ENCODE peak calls at places on chromosomes 2 and 18, in nine cellular contexts. One of them, this sample, is unnamed.

GRCh38 chr2:10721344-10722251 is at the start of gene ATP6V1C2:
- DNase-seq in hypothalamus: no peak
- DNase-seq in NCI-H1417: peak
- DNase-seq in hepatic stellate cell: no peak
- DNase-seq in fibroblast of the aortic adventitia: no peak
- DNase-seq in AG08396: peak
- DNase-seq in COR-L47: peak
- DNase-seq in lung microvascular endothelial cell: no peak
- DNase-seq in stimulated activated naive CD4-positive, alpha-beta T cell: no peak
- DNase-seq in this sample: peak

GRCh38 chr2:24586955-24587354 is 95.9 kb downstream of the NCOA1 start:
- DNase-seq in lung microvascular endothelial cell: no peak
- DNase-seq in NCI-H1417: no peak
- DNase-seq in hepatic stellate cell: no peak
- DNase-seq in stimulated activated naive CD4-positive, alpha-beta T cell: no peak
- DNase-seq in fibroblast of the aortic adventitia: peak
- DNase-seq in AG08396: no peak
- DNase-seq in COR-L47: no peak
- DNase-seq in hypothalamus: no peak
- DNase-seq in this sample: no peak

GRCh38 chr18:60372141-60372540 is 434 bp downstream of the MC4R start:
- DNase-seq in hypothalamus: no peak
- DNase-seq in AG08396: no peak
- DNase-seq in fibroblast of the aortic adventitia: no peak
- DNase-seq in NCI-H1417: no peak
- DNase-seq in lung microvascular endothelial cell: no peak
- DNase-seq in COR-L47: no peak
- DNase-seq in hepatic stellate cell: no peak
- DNase-seq in stimulated activated naive CD4-positive, alpha-beta T cell: no peak
- DNase-seq in this sample: no peak

GRCh38 chr18:21112543-21113105 is 1.0 kb upstream of the ROCK1 start:
- DNase-seq in hypothalamus: no peak
- DNase-seq in AG08396: no peak
- DNase-seq in fibroblast of the aortic adventitia: peak
- DNase-seq in lung microvascular endothelial cell: peak
- DNase-seq in NCI-H1417: peak
- DNase-seq in COR-L47: no peak
- DNase-seq in hepatic stellate cell: peak
- DNase-seq in stimulated activated naive CD4-positive, alpha-beta T cell: no peak
- DNase-seq in this sample: no peak

GRCh38 chr18:48848641-48849143 is 102.1 kb downstream of the SMAD7 start:
- DNase-seq in hepatic stellate cell: no peak
- DNase-seq in AG08396: no peak
- DNase-seq in lung microvascular endothelial cell: peak
- DNase-seq in stimulated activated naive CD4-positive, alpha-beta T cell: no peak
- DNase-seq in hypothalamus: no peak
- DNase-seq in COR-L47: peak
- DNase-seq in NCI-H1417: no peak
- DNase-seq in fibroblast of the aortic adventitia: peak
- DNase-seq in this sample: no peak

GRCh38 chr18:22470511-22471181 is 52.9 kb upstream of the CTAGE1 start:
- DNase-seq in stimulated activated naive CD4-positive, alpha-beta T cell: no peak
- DNase-seq in lung microvascular endothelial cell: peak
- DNase-seq in COR-L47: no peak
- DNase-seq in NCI-H1417: no peak
- DNase-seq in hypothalamus: no peak
- DNase-seq in hepatic stellate cell: no peak
- DNase-seq in AG08396: no peak
- DNase-seq in fibroblast of the aortic adventitia: peak
- DNase-seq in this sample: peak

GRCh38 chr2:26355038-26355995 is 8.7 kb upstream of the ADGRF3 start:
- DNase-seq in stimulated activated naive CD4-positive, alpha-beta T cell: no peak
- DNase-seq in hypothalamus: no peak
- DNase-seq in AG08396: peak
- DNase-seq in NCI-H1417: no peak
- DNase-seq in fibroblast of the aortic adventitia: peak
- DNase-seq in COR-L47: no peak
- DNase-seq in lung microvascular endothelial cell: peak
- DNase-seq in hepatic stellate cell: no peak
- DNase-seq in this sample: peak

GRCh38 chr2:172888704-172889103 is 153.1 kb downstream of the RAPGEF4 start:
- DNase-seq in hepatic stellate cell: no peak
- DNase-seq in AG08396: no peak
- DNase-seq in lung microvascular endothelial cell: no peak
- DNase-seq in stimulated activated naive CD4-positive, alpha-beta T cell: no peak
- DNase-seq in COR-L47: peak
- DNase-seq in hypothalamus: no peak
- DNase-seq in NCI-H1417: peak
- DNase-seq in fibroblast of the aortic adventitia: no peak
- DNase-seq in this sample: no peak

GRCh38 chr18:25310045-25310444 is 41.9 kb downstream of the ZNF521 start:
- DNase-seq in COR-L47: no peak
- DNase-seq in fibroblast of the aortic adventitia: peak
- DNase-seq in hypothalamus: no peak
- DNase-seq in hepatic stellate cell: no peak
- DNase-seq in lung microvascular endothelial cell: peak
- DNase-seq in stimulated activated naive CD4-positive, alpha-beta T cell: no peak
- DNase-seq in AG08396: no peak
- DNase-seq in NCI-H1417: peak
- DNase-seq in this sample: peak

GRCh38 chr2:227817940-227818568 is 4.4 kb downstream of the CCL20 start:
- DNase-seq in fibroblast of the aortic adventitia: peak
- DNase-seq in lung microvascular endothelial cell: peak
- DNase-seq in NCI-H1417: peak
- DNase-seq in COR-L47: peak
- DNase-seq in stimulated activated naive CD4-positive, alpha-beta T cell: no peak
- DNase-seq in hepatic stellate cell: peak
- DNase-seq in hypothalamus: no peak
- DNase-seq in AG08396: peak
- DNase-seq in this sample: peak

GRCh38 chr2:61158356-61158944 is 3.5 kb upstream of the C2orf74 start:
- DNase-seq in stimulated activated naive CD4-positive, alpha-beta T cell: no peak
- DNase-seq in hepatic stellate cell: no peak
- DNase-seq in AG08396: no peak
- DNase-seq in NCI-H1417: no peak
- DNase-seq in COR-L47: no peak
- DNase-seq in lung microvascular endothelial cell: no peak
- DNase-seq in hypothalamus: no peak
- DNase-seq in fibroblast of the aortic adventitia: no peak
- DNase-seq in this sample: no peak

GRCh38 chr18:59835656-59836379 is 64.0 kb upstream of the PMAIP1 start:
- DNase-seq in NCI-H1417: no peak
- DNase-seq in hypothalamus: no peak
- DNase-seq in lung microvascular endothelial cell: no peak
- DNase-seq in stimulated activated naive CD4-positive, alpha-beta T cell: no peak
- DNase-seq in COR-L47: no peak
- DNase-seq in fibroblast of the aortic adventitia: no peak
- DNase-seq in hepatic stellate cell: no peak
- DNase-seq in AG08396: no peak
- DNase-seq in this sample: no peak

GRCh38 chr18:5969355-5970003 is 74.2 kb upstream of the TMEM200C start:
- DNase-seq in COR-L47: no peak
- DNase-seq in hepatic stellate cell: no peak
- DNase-seq in lung microvascular endothelial cell: no peak
- DNase-seq in NCI-H1417: no peak
- DNase-seq in AG08396: no peak
- DNase-seq in fibroblast of the aortic adventitia: no peak
- DNase-seq in hypothalamus: no peak
- DNase-seq in stimulated activated naive CD4-positive, alpha-beta T cell: no peak
- DNase-seq in this sample: no peak

GRCh38 chr2:9918275-9918674 is 33.2 kb upstream of the GRHL1 start:
- DNase-seq in NCI-H1417: no peak
- DNase-seq in AG08396: no peak
- DNase-seq in fibroblast of the aortic adventitia: peak
- DNase-seq in hypothalamus: no peak
- DNase-seq in lung microvascular endothelial cell: peak
- DNase-seq in stimulated activated naive CD4-positive, alpha-beta T cell: no peak
- DNase-seq in COR-L47: no peak
- DNase-seq in hepatic stellate cell: peak
- DNase-seq in this sample: no peak

This sample was measured in MG63.